ENCODE peak calls at places on chromosomes 16 and 17, in seven cellular contexts. One of them, this sample, is unnamed.
A peak's percentile ranks its signal among the peaks of the same experiment; 100 is the strongest.

GRCh38 chr16:68921654-68922053 is 78.3 kb downstream of the TANGO6 start:
- DNase-seq in lower leg skin: peak; percentile 20
- DNase-seq in Peyer's patch: peak; percentile 79
- DNase-seq in AG04449: no peak
- DNase-seq in dorsolateral prefrontal cortex: no peak
- DNase-seq in NT2/D1: no peak
- DNase-seq in CD4-positive, alpha-beta memory T cell: no peak
- DNase-seq in this sample: no peak

GRCh38 chr17:6948562-6948961 is 47.3 kb upstream of the ALOX12 start:
- DNase-seq in dorsolateral prefrontal cortex: no peak
- DNase-seq in Peyer's patch: no peak
- DNase-seq in AG04449: no peak
- DNase-seq in lower leg skin: no peak
- DNase-seq in CD4-positive, alpha-beta memory T cell: no peak
- DNase-seq in NT2/D1: no peak
- DNase-seq in this sample: no peak

GRCh38 chr16:19119564-19119963 is 5.8 kb downstream of the ITPRIPL2 start:
- DNase-seq in AG04449: peak; percentile 69
- DNase-seq in Peyer's patch: no peak
- DNase-seq in NT2/D1: no peak
- DNase-seq in CD4-positive, alpha-beta memory T cell: no peak
- DNase-seq in lower leg skin: no peak
- DNase-seq in dorsolateral prefrontal cortex: no peak
- DNase-seq in this sample: no peak

GRCh38 chr16:14202697-14203096 is 131.6 kb downstream of the MRTFB start:
- DNase-seq in dorsolateral prefrontal cortex: no peak
- DNase-seq in NT2/D1: no peak
- DNase-seq in AG04449: no peak
- DNase-seq in Peyer's patch: no peak
- DNase-seq in lower leg skin: no peak
- DNase-seq in CD4-positive, alpha-beta memory T cell: no peak
- DNase-seq in this sample: no peak

GRCh38 chr16:74691093-74691855 is 9.4 kb downstream of the MLKL start:
- DNase-seq in lower leg skin: no peak
- DNase-seq in AG04449: no peak
- DNase-seq in dorsolateral prefrontal cortex: no peak
- DNase-seq in NT2/D1: no peak
- DNase-seq in Peyer's patch: no peak
- DNase-seq in CD4-positive, alpha-beta memory T cell: no peak
- DNase-seq in this sample: no peak

GRCh38 chr16:72928089-72928981 is 119.6 kb downstream of the ZFHX3 start:
- DNase-seq in Peyer's patch: no peak
- DNase-seq in NT2/D1: no peak
- DNase-seq in dorsolateral prefrontal cortex: no peak
- DNase-seq in CD4-positive, alpha-beta memory T cell: no peak
- DNase-seq in lower leg skin: no peak
- DNase-seq in AG04449: no peak
- DNase-seq in this sample: no peak

GRCh38 chr16:7083086-7083485 is 249.6 kb upstream of the RBFOX1 start:
- DNase-seq in lower leg skin: no peak
- DNase-seq in dorsolateral prefrontal cortex: no peak
- DNase-seq in CD4-positive, alpha-beta memory T cell: no peak
- DNase-seq in AG04449: no peak
- DNase-seq in NT2/D1: no peak
- DNase-seq in Peyer's patch: no peak
- DNase-seq in this sample: no peak

GRCh38 chr17:50931003-50931878 is 65.1 kb upstream of the TOB1 start:
- DNase-seq in CD4-positive, alpha-beta memory T cell: peak; percentile 57
- DNase-seq in lower leg skin: peak; percentile 95
- DNase-seq in Peyer's patch: peak; percentile 81
- DNase-seq in dorsolateral prefrontal cortex: peak; percentile 89
- DNase-seq in AG04449: no peak
- DNase-seq in NT2/D1: peak; percentile 66
- DNase-seq in this sample: peak; percentile 54

DNA sequence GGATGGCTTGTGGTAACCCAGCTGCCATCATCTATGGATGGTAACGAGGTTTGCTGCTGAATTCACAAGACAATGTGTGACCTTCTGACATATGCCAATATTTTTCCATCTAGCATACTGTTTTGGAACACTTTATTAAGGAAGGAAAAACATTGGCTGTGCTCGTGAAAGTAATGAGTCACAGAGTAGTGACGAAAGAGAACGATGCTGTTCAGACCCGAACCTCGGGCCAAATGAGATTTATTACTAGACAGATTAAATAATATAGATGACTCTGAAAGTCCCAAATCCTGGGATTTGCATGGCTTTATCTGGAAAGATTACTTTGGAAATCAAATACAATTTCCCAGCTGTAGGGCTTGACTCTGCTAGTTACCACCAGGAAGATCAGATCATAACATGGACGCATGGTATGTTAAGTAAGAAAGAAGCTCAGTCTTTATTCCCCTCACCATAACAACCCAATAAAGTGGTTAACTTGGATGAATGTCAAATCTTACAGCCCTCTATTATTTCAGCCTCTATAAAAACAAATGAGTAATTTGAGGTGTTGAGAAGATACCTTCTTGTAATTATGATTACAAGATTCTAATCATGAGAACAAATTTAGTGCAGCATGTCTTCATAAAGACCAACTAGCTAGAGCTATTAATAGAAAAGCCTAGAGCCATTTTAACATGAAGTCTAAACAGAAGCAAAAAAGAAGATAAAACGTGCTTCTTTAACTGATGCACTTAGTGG is 32.6 kb downstream of the ERN1 start:
- DNase-seq in AG04449: no peak
- DNase-seq in NT2/D1: no peak
- DNase-seq in dorsolateral prefrontal cortex: no peak
- DNase-seq in Peyer's patch: no peak
- DNase-seq in lower leg skin: no peak
- DNase-seq in CD4-positive, alpha-beta memory T cell: no peak
- DNase-seq in this sample: no peak
- H3K4me3 ChIP-seq in AG04449: no peak overlapping the region
- H3K4me3 ChIP-seq in NT2/D1: no peak overlapping the region
- H3K4me3 ChIP-seq in dorsolateral prefrontal cortex: no peak overlapping the region
- H3K4me3 ChIP-seq in Peyer's patch: no peak overlapping the region
- H3K4me3 ChIP-seq in lower leg skin: no peak overlapping the region
- H3K4me3 ChIP-seq in CD4-positive, alpha-beta memory T cell: no peak overlapping the region
- H3K4me3 ChIP-seq in this sample: no peak overlapping the region

GRCh38 chr17:58513391-58513912 is 986 bp downstream of the MTMR4 start:
- DNase-seq in lower leg skin: no peak
- DNase-seq in AG04449: no peak
- DNase-seq in dorsolateral prefrontal cortex: peak; percentile 45
- DNase-seq in NT2/D1: no peak
- DNase-seq in Peyer's patch: no peak
- DNase-seq in CD4-positive, alpha-beta memory T cell: no peak
- DNase-seq in this sample: no peak

GRCh38 chr17:58516644-58517377 is 2.4 kb upstream of the MTMR4 start:
- DNase-seq in lower leg skin: no peak
- DNase-seq in Peyer's patch: peak; percentile 85
- DNase-seq in NT2/D1: no peak
- DNase-seq in AG04449: no peak
- DNase-seq in CD4-positive, alpha-beta memory T cell: no peak
- DNase-seq in dorsolateral prefrontal cortex: no peak
- DNase-seq in this sample: no peak

GRCh38 chr17:58513913-58514794 is at the start of gene MTMR4:
- DNase-seq in Peyer's patch: peak; percentile 91
- DNase-seq in dorsolateral prefrontal cortex: peak; percentile 88
- DNase-seq in NT2/D1: peak; percentile 69
- DNase-seq in AG04449: no peak
- DNase-seq in lower leg skin: peak; percentile 96
- DNase-seq in CD4-positive, alpha-beta memory T cell: peak; percentile 68
- DNase-seq in this sample: peak; percentile 69

GRCh38 chr17:58515286-58515685 is 848 bp upstream of the MTMR4 start:
- DNase-seq in NT2/D1: no peak
- DNase-seq in lower leg skin: no peak
- DNase-seq in CD4-positive, alpha-beta memory T cell: no peak
- DNase-seq in dorsolateral prefrontal cortex: no peak
- DNase-seq in AG04449: no peak
- DNase-seq in Peyer's patch: no peak
- DNase-seq in this sample: no peak

DNA sequence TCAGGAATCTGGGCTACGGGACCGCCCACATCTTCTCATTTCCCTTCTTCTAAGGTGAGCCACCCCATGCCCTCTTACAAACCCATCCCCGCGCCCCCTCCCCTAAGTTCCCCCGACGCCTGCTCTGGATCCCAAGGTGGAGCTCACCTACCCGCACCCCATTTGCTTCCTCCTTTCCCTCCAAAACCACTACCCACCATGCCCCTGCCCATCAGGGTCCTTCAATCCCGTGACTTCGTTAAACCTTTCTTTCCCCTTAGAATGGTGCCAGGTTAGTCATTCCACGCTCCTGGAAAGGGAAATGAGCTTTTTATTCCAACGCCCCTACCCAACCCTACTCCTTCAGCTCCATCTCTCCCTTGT is 338 bp upstream of the MTMR4 start:
- DNase-seq in CD4-positive, alpha-beta memory T cell: no peak
- DNase-seq in Peyer's patch: no peak
- DNase-seq in NT2/D1: no peak
- DNase-seq in lower leg skin: no peak
- DNase-seq in dorsolateral prefrontal cortex: no peak
- DNase-seq in AG04449: no peak
- DNase-seq in this sample: no peak
- H3K4me3 ChIP-seq in CD4-positive, alpha-beta memory T cell: no peak overlapping the region
- H3K4me3 ChIP-seq in Peyer's patch: peak overlapping the region; percentile 65
- H3K4me3 ChIP-seq in NT2/D1: peak overlapping the region; percentile 23
- H3K4me3 ChIP-seq in lower leg skin: no peak overlapping the region
- H3K4me3 ChIP-seq in dorsolateral prefrontal cortex: peak overlapping the region; percentile 80
- H3K4me3 ChIP-seq in AG04449: peak overlapping the region; percentile 77
- H3K4me3 ChIP-seq in this sample: peak overlapping the region; percentile 67

GRCh38 chr16:85102106-85102630 is 10.1 kb downstream of the CIBAR2 start:
- DNase-seq in AG04449: no peak
- DNase-seq in NT2/D1: no peak
- DNase-seq in lower leg skin: no peak
- DNase-seq in CD4-positive, alpha-beta memory T cell: no peak
- DNase-seq in dorsolateral prefrontal cortex: no peak
- DNase-seq in Peyer's patch: no peak
- DNase-seq in this sample: no peak

GRCh38 chr16:85104147-85104546 is 8.1 kb downstream of the CIBAR2 start:
- DNase-seq in AG04449: no peak
- DNase-seq in Peyer's patch: no peak
- DNase-seq in CD4-positive, alpha-beta memory T cell: no peak
- DNase-seq in NT2/D1: no peak
- DNase-seq in dorsolateral prefrontal cortex: no peak
- DNase-seq in lower leg skin: no peak
- DNase-seq in this sample: no peak

GRCh38 chr16:85105475-85105874 is 6.8 kb downstream of the CIBAR2 start:
- DNase-seq in lower leg skin: no peak
- DNase-seq in dorsolateral prefrontal cortex: no peak
- DNase-seq in CD4-positive, alpha-beta memory T cell: no peak
- DNase-seq in NT2/D1: no peak
- DNase-seq in Peyer's patch: no peak
- DNase-seq in AG04449: no peak
- DNase-seq in this sample: no peak

GRCh38 chr16:85104821-85105391 is 7.4 kb downstream of the CIBAR2 start:
- DNase-seq in dorsolateral prefrontal cortex: no peak
- DNase-seq in NT2/D1: no peak
- DNase-seq in lower leg skin: no peak
- DNase-seq in AG04449: no peak
- DNase-seq in Peyer's patch: peak; percentile 66
- DNase-seq in CD4-positive, alpha-beta memory T cell: peak; percentile 41
- DNase-seq in this sample: peak; percentile 65

DNA sequence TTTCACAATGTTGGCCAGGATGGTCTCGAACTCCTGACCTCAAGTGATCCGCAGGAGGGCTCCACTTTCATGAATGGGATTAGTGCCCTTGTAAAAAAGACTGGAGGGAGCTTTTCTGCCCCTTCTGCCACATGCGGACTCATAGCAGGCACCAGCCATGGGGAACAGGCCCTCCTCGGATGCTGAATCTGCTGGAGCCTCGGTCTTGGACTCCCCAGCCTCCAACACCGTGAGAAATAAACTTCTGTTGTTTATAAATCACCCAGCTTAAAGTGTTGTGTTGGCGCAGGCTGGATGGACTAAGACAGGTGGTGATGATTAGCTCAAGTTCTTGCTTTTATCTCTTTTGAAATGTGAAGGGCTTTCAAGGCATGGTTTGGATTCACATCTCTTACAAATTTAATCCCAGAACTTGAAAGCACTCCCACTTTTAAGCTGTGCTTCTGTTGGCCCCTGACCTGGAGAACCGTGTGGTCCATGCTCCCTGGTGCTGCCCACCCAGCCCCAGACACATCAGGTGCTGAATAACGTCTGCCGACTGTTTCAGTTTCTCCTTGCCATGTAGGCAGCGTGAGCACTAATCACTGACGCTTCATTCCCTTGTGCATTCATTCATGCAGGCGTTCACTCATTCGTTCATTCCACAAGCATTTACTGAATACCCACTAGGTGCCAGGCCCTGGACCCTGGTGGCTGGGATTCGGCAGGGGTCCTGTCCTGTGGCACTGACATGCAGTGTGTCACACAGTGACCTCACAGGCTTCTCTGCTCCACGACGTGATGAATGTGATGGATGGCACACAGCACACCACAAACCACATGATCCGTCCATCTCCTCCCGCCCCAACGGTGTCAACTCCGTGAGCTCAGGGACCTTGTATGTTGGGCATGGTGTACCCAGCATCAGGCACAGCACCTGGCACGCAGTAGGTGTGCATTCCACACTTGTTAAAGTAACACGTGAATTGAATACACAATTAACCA is 8.9 kb downstream of the CIBAR2 start:
- DNase-seq in NT2/D1: no peak
- DNase-seq in lower leg skin: no peak
- DNase-seq in Peyer's patch: no peak
- DNase-seq in CD4-positive, alpha-beta memory T cell: no peak
- DNase-seq in dorsolateral prefrontal cortex: no peak
- DNase-seq in AG04449: no peak
- DNase-seq in this sample: no peak
- H3K4me3 ChIP-seq in NT2/D1: no peak overlapping the region
- H3K4me3 ChIP-seq in lower leg skin: no peak overlapping the region
- H3K4me3 ChIP-seq in Peyer's patch: no peak overlapping the region
- H3K4me3 ChIP-seq in CD4-positive, alpha-beta memory T cell: no peak overlapping the region
- H3K4me3 ChIP-seq in dorsolateral prefrontal cortex: no peak overlapping the region
- H3K4me3 ChIP-seq in AG04449: no peak overlapping the region
- H3K4me3 ChIP-seq in this sample: no peak overlapping the region

GRCh38 chr17:41811549-41812175 is at the start of gene P3H4:
- DNase-seq in Peyer's patch: peak; percentile 92
- DNase-seq in lower leg skin: peak; percentile 95
- DNase-seq in NT2/D1: no peak
- DNase-seq in CD4-positive, alpha-beta memory T cell: peak; percentile 83
- DNase-seq in AG04449: no peak
- DNase-seq in dorsolateral prefrontal cortex: peak; percentile 85
- DNase-seq in this sample: peak; percentile 80

GRCh38 chr17:41813039-41813680 is 356 bp downstream of the FKBP10 start:
- DNase-seq in Peyer's patch: no peak
- DNase-seq in AG04449: no peak
- DNase-seq in lower leg skin: no peak
- DNase-seq in dorsolateral prefrontal cortex: no peak
- DNase-seq in CD4-positive, alpha-beta memory T cell: no peak
- DNase-seq in NT2/D1: no peak
- DNase-seq in this sample: no peak

GRCh38 chr17:41813699-41814124 is 908 bp downstream of the FKBP10 start:
- DNase-seq in lower leg skin: no peak
- DNase-seq in Peyer's patch: no peak
- DNase-seq in dorsolateral prefrontal cortex: no peak
- DNase-seq in NT2/D1: no peak
- DNase-seq in CD4-positive, alpha-beta memory T cell: no peak
- DNase-seq in AG04449: no peak
- DNase-seq in this sample: no peak

GRCh38 chr17:41812176-41813038 is at the start of gene FKBP10:
- DNase-seq in lower leg skin: peak; percentile 91
- DNase-seq in CD4-positive, alpha-beta memory T cell: peak; percentile 59
- DNase-seq in Peyer's patch: peak; percentile 75
- DNase-seq in NT2/D1: peak; percentile 88
- DNase-seq in dorsolateral prefrontal cortex: peak; percentile 38
- DNase-seq in AG04449: no peak
- DNase-seq in this sample: peak; percentile 21

DNA sequence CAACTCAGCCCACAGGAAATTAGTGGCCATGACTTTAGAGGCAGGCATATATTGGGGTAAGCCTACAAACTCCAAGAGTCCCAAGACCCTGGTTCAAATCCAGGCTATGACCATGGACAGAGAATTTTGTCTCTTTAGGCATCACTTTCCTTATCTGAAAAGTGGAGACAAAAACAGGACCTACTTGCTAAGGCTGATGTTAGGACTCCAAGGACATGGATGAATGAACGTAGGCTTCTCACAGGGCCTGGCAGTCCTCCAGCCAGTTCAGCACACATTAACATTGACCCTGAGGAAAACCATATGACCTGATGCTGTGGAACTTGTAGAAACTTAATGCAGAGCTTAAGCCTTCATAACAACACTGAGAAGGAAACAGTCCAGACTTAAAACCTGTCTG is 1.4 kb downstream of the FKBP10 start:
- DNase-seq in lower leg skin: no peak
- DNase-seq in dorsolateral prefrontal cortex: no peak
- DNase-seq in Peyer's patch: no peak
- DNase-seq in CD4-positive, alpha-beta memory T cell: no peak
- DNase-seq in NT2/D1: no peak
- DNase-seq in AG04449: no peak
- DNase-seq in this sample: no peak
- H3K4me3 ChIP-seq in lower leg skin: no peak overlapping the region
- H3K4me3 ChIP-seq in dorsolateral prefrontal cortex: no peak overlapping the region
- H3K4me3 ChIP-seq in Peyer's patch: no peak overlapping the region
- H3K4me3 ChIP-seq in CD4-positive, alpha-beta memory T cell: no peak overlapping the region
- H3K4me3 ChIP-seq in NT2/D1: peak overlapping the region; percentile 87
- H3K4me3 ChIP-seq in AG04449: peak overlapping the region; percentile 87
- H3K4me3 ChIP-seq in this sample: no peak overlapping the region

This sample was measured in CD8-positive, alpha-beta memory T cell.